ENCODE peak calls at places on chromosomes 4 and X, in eight cellular contexts. E is progenitor cell of endocrine pancreas, M is NCI-H2107, D is NCI-H1092, A is tibial artery, O is KG1, P is GM04503, V is left cardiac atrium. T is an unnamed sample.

GRCh38 chr4:101835121-101835904 is 44.8 kb downstream of the BANK1 start:
- DNase-seq in A (no peak), P (peak), V (no peak), O (no peak), D (peak), M (no peak), E (no peak), T (no peak)

GRCh38 chr4:6771229-6771671 is 11.3 kb upstream of the KIAA0232 start:
- DNase-seq in D (no peak), M (no peak), A (peak), P (peak), E (no peak), O (no peak), V (peak), T (no peak)

GRCh38 chr4:105350859-105351494 is 122.9 kb downstream of the PPA2 start:
- DNase-seq in A (no peak), O (no peak), E (no peak), D (no peak), M (no peak), P (no peak), V (no peak), T (no peak)

GRCh38 chr4:79476196-79476595 is 68.2 kb upstream of the GK2 start:
- DNase-seq in P (no peak), A (peak), D (no peak), O (no peak), V (no peak), M (no peak), E (no peak), T (no peak)

GRCh38 chr4:163693776-163694175 is 199.3 kb downstream of the TMA16 start:
- DNase-seq in O (no peak), E (no peak), M (no peak), P (no peak), V (no peak), A (no peak), D (no peak), T (no peak)

GRCh38 chr4:55020131-55020530 is 105.3 kb downstream of the KDR start:
- DNase-seq in O (no peak), V (no peak), P (no peak), M (no peak), A (no peak), E (no peak), D (no peak), T (no peak)

GRCh38 chr4:51835079-51835478 is 7.9 kb upstream of the DCUN1D4 start:
- DNase-seq in P (no peak), D (no peak), O (no peak), E (no peak), V (no peak), M (no peak), A (no peak), T (no peak)

GRCh38 chrX:136291824-136292223 is 8.9 kb upstream of the ADGRG4 start:
- DNase-seq in E (no peak), M (no peak), P (no peak), V (no peak), A (no peak), D (no peak), O (no peak), T (no peak)

GRCh38 chr4:21991050-21991449 is 42.5 kb upstream of the KCNIP4 start:
- DNase-seq in A (no peak), O (no peak), V (no peak), D (no peak), M (no peak), P (no peak), E (no peak), T (no peak)

T was measured in NCI-H1048.